ENCODE peak calls at places on chromosomes 13 and 19, in nine cellular contexts. U is thyroid gland, E is OCI-LY7, N is mucosa of descending colon, L is thoracic aorta, I is BE2C, G is left ventricle myocardium inferior, A is PC-3, W is left lung. V is an unnamed sample.

GRCh38 chr13:39273953-39274352 is 235.7 kb downstream of the NHLRC3 start:
- DNase-seq in U (peak; percentile 37), E (peak; percentile 47), N (no peak), L (no peak), I (no peak), G (no peak), A (peak; percentile 28), W (no peak), V (no peak)

GRCh38 chr13:99601535-99601934 is 100.3 kb downstream of the TM9SF2 start:
- DNase-seq in U (no peak), E (no peak), N (no peak), L (no peak), I (no peak), G (no peak), A (no peak), W (no peak), V (no peak)

GRCh38 chr19:10699650-10700335 is 1.4 kb upstream of the QTRT1 start:
- DNase-seq in U (peak; percentile 60), E (peak; percentile 85), N (no peak), L (no peak), I (peak; percentile 72), G (no peak), A (peak; percentile 85), W (no peak), V (no peak)

GRCh38 chr19:19539738-19540703 is 2.0 kb downstream of the CILP2 start:
- DNase-seq in U (peak; percentile 55), E (peak; percentile 54), N (peak; percentile 87), L (no peak), I (peak; percentile 58), G (peak; percentile 65), A (peak; percentile 50), W (peak; percentile 86), V (peak; percentile 76)

GRCh38 chr19:7211191-7211988 is 82.8 kb downstream of the INSR start:
- DNase-seq in U (no peak), E (no peak), N (no peak), L (no peak), I (no peak), G (peak; percentile 59), A (no peak), W (no peak), V (no peak)

GRCh38 chr13:33158271-33158670 is 127.3 kb downstream of the STARD13 start:
- DNase-seq in U (no peak), E (no peak), N (no peak), L (no peak), I (no peak), G (no peak), A (no peak), W (no peak), V (no peak)

GRCh38 chr13:114053026-114053425 is 79.2 kb upstream of the C13orf46 start:
- DNase-seq in U (no peak), E (no peak), N (peak; percentile 53), L (no peak), I (no peak), G (no peak), A (no peak), W (no peak), V (no peak)

GRCh38 chr19:2578391-2578826 is 102.5 kb downstream of the GADD45B start:
- DNase-seq in U (peak; percentile 67), E (no peak), N (no peak), L (no peak), I (no peak), G (peak; percentile 38), A (peak; percentile 52), W (peak; percentile 38), V (peak; percentile 59)

GRCh38 chr19:7849631-7850428 is 19.8 kb downstream of the EVI5L start:
- DNase-seq in U (peak; percentile 78), E (no peak), N (no peak), L (no peak), I (peak; percentile 5), G (no peak), A (peak; percentile 33), W (peak; percentile 64), V (no peak)

GRCh38 chr13:99812611-99813010 is 159.0 kb downstream of the ZIC5 start:
- DNase-seq in U (no peak), E (no peak), N (no peak), L (no peak), I (no peak), G (no peak), A (peak; percentile 35), W (no peak), V (no peak)

GRCh38 chr13:46198794-46199193 is 12.9 kb upstream of the LRRC63 start:
- DNase-seq in U (no peak), E (no peak), N (no peak), L (no peak), I (no peak), G (no peak), A (no peak), W (no peak), V (no peak)

GRCh38 chr19:2610637-2611482 is 91.6 kb downstream of the GNG7 start:
- DNase-seq in U (peak; percentile 95), E (peak; percentile 93), N (peak; percentile 92), L (peak; percentile 85), I (peak; percentile 94), G (peak; percentile 94), A (peak; percentile 88), W (peak; percentile 94), V (peak; percentile 93)

GRCh38 chr19:5503598-5503997 is 48.4 kb downstream of the ZNRF4 start:
- DNase-seq in U (no peak), E (no peak), N (no peak), L (no peak), I (no peak), G (no peak), A (peak; percentile 19), W (no peak), V (no peak)

GRCh38 chr19:5507056-5507624 is 51.9 kb downstream of the ZNRF4 start:
- DNase-seq in U (no peak), E (no peak), N (no peak), L (no peak), I (no peak), G (no peak), A (no peak), W (no peak), V (peak; percentile 72)

GRCh38 chr19:5498817-5499535 is 43.8 kb downstream of the ZNRF4 start:
- DNase-seq in U (no peak), E (no peak), N (no peak), L (no peak), I (no peak), G (no peak), A (no peak), W (no peak), V (no peak)

GRCh38 chr19:5501907-5502306 is 46.7 kb downstream of the ZNRF4 start:
- DNase-seq in U (no peak), E (no peak), N (no peak), L (no peak), I (no peak), G (no peak), A (no peak), W (no peak), V (no peak)

GRCh38 chr19:5504115-5504514 is 48.9 kb downstream of the ZNRF4 start:
- DNase-seq in U (no peak), E (no peak), N (no peak), L (no peak), I (no peak), G (no peak), A (peak; percentile 29), W (no peak), V (no peak)
- TF ChIP-seq CTCF in U (no peak), E (peak; percentile 49), N (no peak), L (no peak), I (peak; percentile 35), G (no peak), A (peak; percentile 61), W (no peak), V (no peak)

GRCh38 chr19:18310118-18310909 is 12.6 kb downstream of the LSM4 start:
- DNase-seq in U (no peak), E (no peak), N (peak; percentile 80), L (no peak), I (no peak), G (no peak), A (no peak), W (no peak), V (no peak)
- H3K4me1 ChIP-seq in U (peaks cover 40% of the 10 kb centered on the region), E (peaks cover 27% of the 10 kb centered on the region), N (peaks cover 38% of the 10 kb centered on the region), L (peaks cover 32% of the 10 kb centered on the region), I (peaks cover 2% of the 10 kb centered on the region), G (peaks cover 28% of the 10 kb centered on the region), A (no peaks in the 10 kb centered on the region), W (peaks cover 20% of the 10 kb centered on the region), V (peaks cover 29% of the 10 kb centered on the region)

GRCh38 chr19:46608178-46608577 is 7.0 kb downstream of the CALM3 start:
- DNase-seq in U (no peak), E (no peak), N (no peak), L (no peak), I (no peak), G (no peak), A (no peak), W (no peak), V (peak; percentile 13)
- H3K9me3 ChIP-seq in U (no peaks in the 10 kb centered on the region), E (no peaks in the 10 kb centered on the region), N (no peaks in the 10 kb centered on the region), L (no peaks in the 10 kb centered on the region), I (no peaks in the 10 kb centered on the region), G (no peaks in the 10 kb centered on the region), A (no peaks in the 10 kb centered on the region), W (no peaks in the 10 kb centered on the region), V (no peaks in the 10 kb centered on the region)

GRCh38 chr13:51912091-51912490 is 50.3 kb downstream of the CCDC70 start:
- DNase-seq in U (peak; percentile 74), E (peak; percentile 23), N (no peak), L (no peak), I (no peak), G (no peak), A (peak; percentile 52), W (no peak), V (no peak)
- TF ChIP-seq CTCF in U (no peak), E (no peak), N (no peak), L (no peak), I (peak; percentile 27), G (peak; percentile 33), A (peak; percentile 44), W (no peak), V (no peak)

GRCh38 chr13:26021516-26021915 is 30.3 kb downstream of the SHISA2 start:
- DNase-seq in U (no peak), E (no peak), N (no peak), L (no peak), I (no peak), G (no peak), A (peak; percentile 71), W (no peak), V (no peak)
- H3K4me1 ChIP-seq in U (peaks cover 97% of the 10 kb centered on the region), E (no peaks in the 10 kb centered on the region), N (no peaks in the 10 kb centered on the region), L (no peaks in the 10 kb centered on the region), I (peaks cover 4% of the 10 kb centered on the region), G (peaks cover 62% of the 10 kb centered on the region), A (peaks cover 59% of the 10 kb centered on the region), W (no peaks in the 10 kb centered on the region), V (peaks cover 34% of the 10 kb centered on the region)

GRCh38 chr13:52703482-52703881 is 36.1 kb downstream of the CNMD start:
- DNase-seq in U (no peak), E (no peak), N (no peak), L (no peak), I (no peak), G (no peak), A (no peak), W (no peak), V (no peak)
- H3K9me3 ChIP-seq in U (no peaks in the 10 kb centered on the region), E (no peaks in the 10 kb centered on the region), N (no peaks in the 10 kb centered on the region), L (no peaks in the 10 kb centered on the region), I (no peaks in the 10 kb centered on the region), G (no peaks in the 10 kb centered on the region), A (no peaks in the 10 kb centered on the region), W (no peaks in the 10 kb centered on the region), V (no peaks in the 10 kb centered on the region)

V was measured in psoas muscle.